ENCODE peak calls at places on chromosomes 1 and 21, in nine cellular contexts. B, D, L, X, K, U, M, W and S are unnamed samples.

GRCh38 chr21:41613421-41613998 is 105.6 kb upstream of the TMPRSS2 start:
- DNase-seq in U (no peak), W (no peak), K (no peak), M (no peak), X (no peak), B (no peak), L (no peak), D (no peak), S (no peak)

GRCh38 chr21:39647476-39647875 is 34.7 kb downstream of the B3GALT5 start:
- DNase-seq in D (peak; percentile 54), W (no peak), U (no peak), L (peak; percentile 90), K (no peak), M (no peak), B (peak; percentile 86), X (no peak), S (no peak)

GRCh38 chr21:32533611-32534010 is 51.7 kb downstream of the TCP10L start:
- DNase-seq in B (no peak), D (no peak), W (no peak), M (no peak), K (no peak), L (no peak), X (no peak), U (no peak), S (peak; percentile 50)

GRCh38 chr1:159924025-159924790 is 1.1 kb downstream of the TAGLN2 start:
- DNase-seq in B (peak; percentile 93), U (peak; percentile 57), X (peak; percentile 55), D (peak; percentile 66), W (peak; percentile 64), K (peak; percentile 82), M (peak; percentile 84), L (peak; percentile 77), S (peak; percentile 96)

GRCh38 chr1:200038987-200039848 is 11.7 kb downstream of the NR5A2 start:
- DNase-seq in L (no peak), W (no peak), K (no peak), M (peak; percentile 83), D (no peak), X (peak; percentile 18), U (no peak), B (peak; percentile 31), S (no peak)

GRCh38 chr1:206491592-206491991 is 15.7 kb upstream of the RASSF5 start:
- DNase-seq in U (no peak), D (no peak), B (no peak), W (no peak), K (no peak), M (peak; percentile 16), X (no peak), L (no peak), S (no peak)

GRCh38 chr1:236154126-236154525 is 11.8 kb downstream of the GPR137B start:
- DNase-seq in L (no peak), W (no peak), B (no peak), U (no peak), K (no peak), X (no peak), D (no peak), M (no peak), S (no peak)

GRCh38 chr1:175887521-175887920 is 144.1 kb upstream of the TNR start:
- DNase-seq in X (no peak), U (no peak), M (no peak), D (no peak), B (no peak), L (no peak), K (no peak), W (no peak), S (no peak)

GRCh38 chr1:241715956-241716355 is 63.9 kb downstream of the WDR64 start:
- DNase-seq in B (no peak), U (no peak), K (no peak), L (peak; percentile 39), X (no peak), M (no peak), D (no peak), W (no peak), S (no peak)

GRCh38 chr1:26097696-26098095 is 13.9 kb upstream of the PDIK1L start:
- DNase-seq in U (no peak), L (peak; percentile 91), D (peak; percentile 29), X (no peak), K (no peak), W (no peak), B (peak; percentile 92), M (no peak), S (no peak)

GRCh38 chr1:173149887-173150286 is 57.2 kb downstream of the TNFSF4 start:
- DNase-seq in L (peak; percentile 99), W (no peak), B (peak; percentile 72), U (no peak), D (peak; percentile 84), X (no peak), K (no peak), M (no peak), S (no peak)

GRCh38 chr1:115332813-115333608 is 5.0 kb downstream of the NGF start:
- DNase-seq in K (no peak), M (no peak), D (peak; percentile 91), B (peak; percentile 85), U (no peak), X (no peak), L (peak; percentile 91), W (no peak), S (no peak)

GRCh38 chr1:115717541-115717940 is 51.0 kb downstream of the CASQ2 start:
- DNase-seq in W (peak; percentile 8), X (peak; percentile 53), D (no peak), L (peak; percentile 49), K (no peak), M (no peak), B (peak; percentile 22), U (no peak), S (no peak)

GRCh38 chr1:162328507-162328906 is 48.1 kb downstream of the SPATA46 start:
- DNase-seq in W (no peak), L (no peak), U (no peak), D (no peak), B (no peak), M (no peak), K (no peak), X (no peak), S (no peak)

GRCh38 chr21:32378956-32379355 is 13.9 kb downstream of the URB1 start:
- DNase-seq in L (peak; percentile 33), U (no peak), M (no peak), X (no peak), B (peak; percentile 8), D (peak; percentile 71), K (no peak), W (no peak), S (peak; percentile 42)

GRCh38 chr1:33985656-33986055 is 121.8 kb downstream of the HMGB4 start:
- DNase-seq in U (no peak), D (no peak), X (no peak), W (no peak), L (no peak), M (no peak), B (no peak), K (no peak), S (no peak)